ENCODE peak calls at places on chromosomes 12 and 14, in seven cellular contexts. A is DND-41; N is astrocyte of the spinal cord; G is RWPE1; X is dorsolateral prefrontal cortex; S is pancreas; B is CD4-positive, alpha-beta T cell. D is an unnamed sample.

GRCh38 chr12:108734200-108734906 is 3.0 kb upstream of the CORO1C start:
- DNase-seq in S (peak), A (no peak), G (peak), B (no peak), N (peak), X (no peak), D (no peak)

GRCh38 chr12:114998118-114998771 is 314.3 kb upstream of the TBX3 start:
- DNase-seq in B (no peak), S (no peak), G (no peak), A (no peak), X (no peak), N (no peak), D (no peak)

GRCh38 chr12:45010051-45010450 is 40.8 kb downstream of the DBX2 start:
- DNase-seq in S (no peak), X (no peak), A (no peak), G (peak), B (no peak), N (no peak), D (no peak)

GRCh38 chr12:84408936-84409335 is 503.7 kb downstream of the SLC6A15 start:
- DNase-seq in B (no peak), X (no peak), G (no peak), A (no peak), N (peak), S (no peak), D (no peak)

GRCh38 chr14:33777651-33778050 is 173.2 kb downstream of the EGLN3 start:
- DNase-seq in N (no peak), S (no peak), B (no peak), A (no peak), G (peak), X (no peak), D (no peak)

GRCh38 chr12:16766736-16767135 is 160.8 kb upstream of the LMO3 start:
- DNase-seq in G (no peak), S (no peak), N (peak), B (no peak), X (no peak), A (no peak), D (no peak)

GRCh38 chr12:128617304-128617833 is 206.4 kb downstream of the SLC15A4 start:
- DNase-seq in X (no peak), G (no peak), S (no peak), B (no peak), A (no peak), N (no peak), D (no peak)

GRCh38 chr12:119843100-119843499 is 34.0 kb downstream of the CIT start:
- DNase-seq in G (no peak), S (no peak), X (no peak), B (no peak), N (peak), A (no peak), D (no peak)

GRCh38 chr12:32290411-32290810 is 108.9 kb upstream of the FGD4 start:
- DNase-seq in X (no peak), S (no peak), G (peak), B (no peak), N (peak), A (no peak), D (no peak)

GRCh38 chr12:52079576-52080402 is at the start of gene SMIM41:
- DNase-seq in G (no peak), B (no peak), N (no peak), A (no peak), X (no peak), S (no peak), D (no peak)

GRCh38 chr14:29215853-29216252 is 449.3 kb downstream of the FOXG1 start:
- DNase-seq in B (no peak), S (no peak), G (peak), X (no peak), N (no peak), A (no peak), D (no peak)

GRCh38 chr14:58331111-58331510 is 32.8 kb downstream of the ARID4A start:
- DNase-seq in X (peak), A (peak), G (peak), B (peak), S (peak), N (peak), D (peak)

GRCh38 chr12:97168804-97169203 is 261.7 kb downstream of the NEDD1 start:
- DNase-seq in G (no peak), B (no peak), S (no peak), N (no peak), X (no peak), A (no peak), D (no peak)

GRCh38 chr14:76307786-76308780 is 67.9 kb upstream of the ESRRB start:
- DNase-seq in A (no peak), S (no peak), X (no peak), G (no peak), B (no peak), N (no peak), D (no peak)

GRCh38 chr12:127677537-127678131 is 589.3 kb upstream of the TMEM132C start:
- DNase-seq in G (peak), B (no peak), A (peak), N (peak), S (peak), X (peak), D (peak)

GRCh38 chr14:100474176-100474575 is 113.0 kb downstream of the BEGAIN start:
- DNase-seq in S (no peak), X (no peak), B (no peak), N (peak), A (no peak), G (no peak), D (no peak)

GRCh38 chr12:11133162-11133561 is 1.3 kb downstream of the TAS2R30 start:
- DNase-seq in B (no peak), S (no peak), G (no peak), A (no peak), X (no peak), N (no peak), D (no peak)

GRCh38 chr14:102396531-102396930 is 33.8 kb downstream of the TECPR2 start:
- DNase-seq in A (no peak), B (no peak), X (no peak), G (no peak), N (no peak), S (no peak), D (no peak)

GRCh38 chr14:73599494-73599893 is 7.8 kb downstream of the ACOT4 start:
- DNase-seq in A (no peak), B (no peak), N (no peak), S (no peak), X (no peak), G (no peak), D (no peak)

GRCh38 chr12:126337556-126337955 is 1272.3 kb downstream of the AACS start:
- DNase-seq in S (no peak), N (peak), A (no peak), X (no peak), B (no peak), G (peak), D (no peak)

GRCh38 chr12:124232654-124232987 is 62.3 kb upstream of the RFLNA start:
- DNase-seq in N (no peak), S (no peak), B (no peak), A (no peak), X (no peak), G (no peak), D (no peak)

GRCh38 chr14:41782488-41782887 is 175.8 kb downstream of the LRFN5 start:
- DNase-seq in A (no peak), N (no peak), G (no peak), B (no peak), X (no peak), S (no peak), D (no peak)

GRCh38 chr14:67396381-67396965 is 15.5 kb downstream of the PLEK2 start:
- DNase-seq in X (no peak), N (peak), B (no peak), G (no peak), S (no peak), A (no peak), D (no peak)

GRCh38 chr14:95500772-95501401 is 15.6 kb downstream of the SYNE3 start:
- DNase-seq in X (peak), N (peak), G (no peak), S (no peak), A (no peak), B (no peak), D (no peak)

GRCh38 chr12:67457136-67457535 is 188.0 kb downstream of the CAND1 start:
- DNase-seq in S (no peak), A (no peak), G (no peak), B (no peak), N (no peak), X (no peak), D (no peak)

GRCh38 chr12:110846615-110847566 is at the start of gene CCDC63:
- DNase-seq in B (peak), S (peak), G (no peak), N (peak), X (peak), A (no peak), D (no peak)

GRCh38 chr12:120117961-120118709 is 1.6 kb upstream of the RAB35 start:
- DNase-seq in N (peak), A (no peak), S (no peak), B (no peak), G (peak), X (no peak), D (peak)

GRCh38 chr14:68271996-68272395 is 452.4 kb downstream of the RAD51B start:
- DNase-seq in G (no peak), X (no peak), S (no peak), A (no peak), B (no peak), N (no peak), D (no peak)

GRCh38 chr12:219891-220352 is 6.0 kb upstream of the SLC6A12 start:
- DNase-seq in S (peak), N (peak), G (peak), X (peak), B (peak), A (peak), D (peak)

GRCh38 chr14:65732112-65732511 is 319.6 kb downstream of the FUT8 start:
- DNase-seq in X (no peak), A (no peak), G (no peak), B (no peak), N (no peak), S (no peak), D (no peak)

DNA sequence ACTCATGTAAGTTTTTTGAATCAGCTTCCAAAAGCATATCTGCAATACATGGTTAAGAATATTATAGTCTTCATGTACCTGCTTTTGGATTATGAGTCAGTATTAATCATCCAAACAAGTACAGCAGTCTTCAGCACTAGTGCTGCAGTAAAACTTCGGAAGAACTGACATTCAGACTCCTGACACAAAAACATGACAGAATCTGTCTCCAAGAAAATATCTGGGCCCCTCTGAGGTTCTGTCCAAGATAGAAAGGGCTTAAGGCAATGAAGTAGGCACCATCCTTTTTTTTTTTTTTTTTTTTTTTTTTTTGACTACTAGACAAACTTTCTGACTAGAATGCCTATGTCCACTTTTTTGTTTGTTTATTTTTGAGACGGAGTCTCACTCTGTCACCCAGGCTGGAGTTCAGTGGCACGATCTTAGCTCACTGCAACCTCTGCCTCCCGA is 112.5 kb downstream of the MED13L start:
- DNase-seq in B (no peak), G (peak), S (no peak), A (no peak), N (peak), X (no peak), D (no peak)
- TF ChIP-seq CTCF in B (no peak), G (no peak), S (no peak), A (no peak), N (no peak), X (no peak), D (no peak)

GRCh38 chr12:116528067-116528466 is 31.1 kb upstream of the MAP1LC3B2 start:
- DNase-seq in S (no peak), G (peak), A (no peak), B (no peak), X (no peak), N (peak), D (no peak)

GRCh38 chr12:116528498-116528897 is 30.7 kb upstream of the MAP1LC3B2 start:
- DNase-seq in N (no peak), S (no peak), X (no peak), B (no peak), A (no peak), G (no peak), D (no peak)

GRCh38 chr12:116525418-116526001 is 33.7 kb upstream of the MAP1LC3B2 start:
- DNase-seq in B (no peak), S (peak), N (peak), A (no peak), X (no peak), G (peak), D (no peak)

GRCh38 chr12:116524311-116524710 is 34.9 kb upstream of the MAP1LC3B2 start:
- DNase-seq in G (no peak), S (no peak), N (no peak), A (no peak), B (no peak), X (no peak), D (no peak)

DNA sequence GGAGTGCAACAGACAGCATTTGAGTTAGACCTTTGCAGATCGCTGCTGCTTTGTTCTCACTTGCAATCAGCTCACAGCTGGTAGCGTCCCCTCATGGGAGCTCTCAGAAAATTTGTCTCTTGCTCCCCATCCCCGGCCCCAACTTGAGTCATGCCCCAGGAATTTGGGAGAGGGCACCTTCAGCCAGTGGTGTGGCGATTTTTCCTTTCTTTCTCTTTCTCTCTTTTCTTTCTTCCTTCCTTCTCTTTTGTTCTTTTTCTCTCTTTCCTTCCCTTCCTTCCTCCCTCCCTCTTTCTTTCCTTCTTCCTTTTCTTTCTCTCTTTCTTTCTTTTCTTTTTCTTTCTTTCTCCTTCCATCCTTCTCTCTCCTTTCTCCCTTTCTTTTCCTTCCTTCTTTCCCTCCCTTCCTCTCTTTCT is 34.2 kb upstream of the MAP1LC3B2 start:
- DNase-seq in G (peak), B (no peak), N (peak), X (no peak), S (no peak), A (no peak), D (no peak)
- TF ChIP-seq CTCF in G (no peak), B (no peak), N (peak), X (no peak), S (no peak), A (no peak), D (no peak)

DNA sequence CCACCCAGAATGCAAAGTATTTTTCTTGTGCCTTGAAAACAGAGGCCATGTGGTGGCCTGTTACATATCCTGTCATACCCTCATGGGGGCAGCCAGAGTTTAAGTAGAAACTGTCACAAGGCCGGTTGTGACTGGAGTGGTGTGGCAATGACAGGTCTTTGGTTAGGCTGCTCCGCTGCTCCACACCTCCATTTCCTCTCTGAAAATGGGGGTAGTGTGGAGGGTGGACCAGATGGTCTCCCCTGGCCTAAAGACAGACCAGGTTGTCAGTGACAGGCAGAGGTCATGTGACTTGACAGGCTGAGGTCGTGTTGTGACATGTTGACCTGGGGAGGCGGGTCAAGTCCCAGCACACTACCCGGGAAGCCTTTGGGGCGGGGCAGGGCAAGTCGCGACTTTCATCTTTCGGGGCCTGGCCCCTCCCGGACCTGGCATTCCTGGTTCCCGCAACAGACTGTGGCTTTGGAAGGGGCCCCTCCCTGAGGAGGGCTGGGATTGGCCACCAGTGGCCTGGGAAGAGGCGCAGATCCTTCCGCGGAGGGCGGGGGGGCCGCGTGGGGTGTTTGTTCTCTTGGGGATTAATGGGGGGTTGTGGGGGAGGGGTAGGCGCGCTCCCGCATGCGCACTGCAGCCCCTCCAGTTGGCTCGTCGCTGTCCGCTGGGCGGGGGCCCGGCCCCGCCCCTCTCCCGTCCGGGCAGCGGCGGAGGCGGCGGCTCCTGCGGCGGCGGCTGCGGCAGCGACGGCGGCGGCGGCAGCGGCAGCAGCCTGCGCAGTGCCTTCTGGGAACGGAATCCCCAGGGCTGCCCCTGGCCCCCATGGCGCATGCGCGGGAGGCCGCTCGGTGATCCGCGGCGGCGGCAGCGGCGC is at the start of gene MBD6:
- DNase-seq in A (peak), B (peak), N (peak), S (peak), G (peak), X (peak), D (peak)
- TF ChIP-seq CTCF in A (peak), B (peak), N (no peak), S (no peak), G (no peak), X (no peak), D (peak)

DNA sequence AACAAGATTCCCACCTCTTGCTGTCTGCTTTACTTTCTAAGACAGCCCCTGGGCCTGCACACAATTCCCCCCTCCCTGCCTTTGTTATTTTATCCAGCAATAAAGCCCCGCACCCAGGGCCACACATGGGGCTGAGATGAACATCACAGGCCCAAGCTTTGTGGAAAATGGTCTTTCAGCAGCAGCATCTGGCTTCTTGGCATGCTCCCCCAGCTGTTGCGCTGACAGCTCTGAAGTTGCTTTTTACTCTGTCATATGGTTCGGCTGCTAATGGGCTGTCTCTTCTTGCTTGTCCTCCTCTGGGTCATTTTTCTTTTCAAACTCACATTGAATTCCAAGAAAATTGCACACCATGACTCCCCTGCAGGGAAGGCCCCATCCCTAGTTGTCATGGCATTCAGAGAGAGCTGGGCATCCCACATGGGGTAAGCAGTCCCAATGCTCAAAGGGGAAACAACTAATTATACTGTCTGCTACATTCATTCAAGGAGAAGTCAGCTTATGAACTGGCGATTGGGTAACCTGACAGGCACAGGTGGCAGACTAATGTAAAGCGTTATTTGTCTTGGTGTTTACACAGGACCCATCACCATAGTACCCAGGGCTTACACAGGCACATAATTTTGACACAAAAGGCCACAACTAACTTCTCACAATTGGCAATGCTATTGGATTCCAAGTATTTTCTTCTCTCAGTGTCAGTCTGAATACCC is 74.0 kb upstream of the CDKN3 start:
- DNase-seq in G (no peak), N (no peak), S (no peak), A (no peak), X (no peak), B (no peak), D (no peak)
- TF ChIP-seq CTCF in G (no peak), N (no peak), S (no peak), A (no peak), X (no peak), B (no peak), D (no peak)

D was measured in OCI-LY7.